ENCODE peak calls at places on chromosomes 4 and X, in six cellular contexts. One of them, this sample, is unnamed.

GRCh38 chr4:139918591-139918990 is 235.4 kb downstream of the MAML3 start:
- DNase-seq in RWPE1: no peak
- DNase-seq in fibroblast of lung: peak
- DNase-seq in progenitor cell of endocrine pancreas: no peak
- DNase-seq in RWPE2: no peak
- DNase-seq in NB4: no peak
- DNase-seq in this sample: no peak

GRCh38 chr4:150257338-150257737 is 179.1 kb downstream of the DCLK2 start:
- DNase-seq in RWPE1: no peak
- DNase-seq in fibroblast of lung: no peak
- DNase-seq in progenitor cell of endocrine pancreas: no peak
- DNase-seq in RWPE2: no peak
- DNase-seq in NB4: peak
- DNase-seq in this sample: no peak

GRCh38 chr4:122522944-122523343 is 66.4 kb upstream of the IL2 start:
- DNase-seq in RWPE1: no peak
- DNase-seq in fibroblast of lung: no peak
- DNase-seq in progenitor cell of endocrine pancreas: no peak
- DNase-seq in RWPE2: no peak
- DNase-seq in NB4: no peak
- DNase-seq in this sample: no peak

GRCh38 chr4:118340109-118340508 is 12.7 kb downstream of the PRSS12 start:
- DNase-seq in RWPE1: no peak
- DNase-seq in fibroblast of lung: no peak
- DNase-seq in progenitor cell of endocrine pancreas: no peak
- DNase-seq in RWPE2: no peak
- DNase-seq in NB4: no peak
- DNase-seq in this sample: no peak

GRCh38 chr4:152460488-152460887 is 75.4 kb downstream of the FBXW7 start:
- DNase-seq in RWPE1: no peak
- DNase-seq in fibroblast of lung: peak
- DNase-seq in progenitor cell of endocrine pancreas: no peak
- DNase-seq in RWPE2: no peak
- DNase-seq in NB4: peak
- DNase-seq in this sample: no peak

GRCh38 chr4:111793686-111794085 is 351.6 kb upstream of the FAM241A start:
- DNase-seq in RWPE1: no peak
- DNase-seq in fibroblast of lung: no peak
- DNase-seq in progenitor cell of endocrine pancreas: no peak
- DNase-seq in RWPE2: no peak
- DNase-seq in NB4: no peak
- DNase-seq in this sample: no peak

GRCh38 chrX:24828147-24828546 is 134.4 kb downstream of the POLA1 start:
- DNase-seq in RWPE1: no peak
- DNase-seq in fibroblast of lung: no peak
- DNase-seq in progenitor cell of endocrine pancreas: no peak
- DNase-seq in RWPE2: no peak
- DNase-seq in NB4: no peak
- DNase-seq in this sample: no peak

GRCh38 chr4:19319607-19320006 is 932.1 kb upstream of the SLIT2 start:
- DNase-seq in RWPE1: no peak
- DNase-seq in fibroblast of lung: no peak
- DNase-seq in progenitor cell of endocrine pancreas: no peak
- DNase-seq in RWPE2: no peak
- DNase-seq in NB4: no peak
- DNase-seq in this sample: no peak

GRCh38 chrX:102339312-102340298 is 92.6 kb downstream of the NXF2 start:
- DNase-seq in RWPE1: no peak
- DNase-seq in fibroblast of lung: no peak
- DNase-seq in progenitor cell of endocrine pancreas: no peak
- DNase-seq in RWPE2: no peak
- DNase-seq in NB4: peak
- DNase-seq in this sample: peak

GRCh38 chrX:100625985-100626491 is 10.6 kb downstream of the TSPAN6 start:
- DNase-seq in RWPE1: no peak
- DNase-seq in fibroblast of lung: peak
- DNase-seq in progenitor cell of endocrine pancreas: no peak
- DNase-seq in RWPE2: no peak
- DNase-seq in NB4: peak
- DNase-seq in this sample: no peak

GRCh38 chr4:164169591-164169990 is 584.3 kb upstream of the SMIM31 start:
- DNase-seq in RWPE1: peak
- DNase-seq in fibroblast of lung: peak
- DNase-seq in progenitor cell of endocrine pancreas: no peak
- DNase-seq in RWPE2: no peak
- DNase-seq in NB4: no peak
- DNase-seq in this sample: no peak

GRCh38 chr4:10006236-10006603 is 15.1 kb downstream of the SLC2A9 start:
- DNase-seq in RWPE1: peak
- DNase-seq in fibroblast of lung: peak
- DNase-seq in progenitor cell of endocrine pancreas: no peak
- DNase-seq in RWPE2: no peak
- DNase-seq in NB4: peak
- DNase-seq in this sample: no peak

GRCh38 chr4:51840791-51841190 is 2.2 kb upstream of the DCUN1D4 start:
- DNase-seq in RWPE1: no peak
- DNase-seq in fibroblast of lung: no peak
- DNase-seq in progenitor cell of endocrine pancreas: no peak
- DNase-seq in RWPE2: no peak
- DNase-seq in NB4: no peak
- DNase-seq in this sample: no peak

GRCh38 chrX:15680401-15680800 is 15.8 kb upstream of the CLTRN start:
- DNase-seq in RWPE1: no peak
- DNase-seq in fibroblast of lung: peak
- DNase-seq in progenitor cell of endocrine pancreas: no peak
- DNase-seq in RWPE2: no peak
- DNase-seq in NB4: peak
- DNase-seq in this sample: no peak

GRCh38 chrX:72271812-72272211 is 5.2 kb downstream of the RPS4X start:
- DNase-seq in RWPE1: no peak
- DNase-seq in fibroblast of lung: no peak
- DNase-seq in progenitor cell of endocrine pancreas: no peak
- DNase-seq in RWPE2: no peak
- DNase-seq in NB4: no peak
- DNase-seq in this sample: no peak

GRCh38 chr4:86896596-86896995 is 4.4 kb upstream of the C4orf36 start:
- DNase-seq in RWPE1: no peak
- DNase-seq in fibroblast of lung: peak
- DNase-seq in progenitor cell of endocrine pancreas: no peak
- DNase-seq in RWPE2: no peak
- DNase-seq in NB4: no peak
- DNase-seq in this sample: no peak

GRCh38 chr4:81606166-81606565 is 134.5 kb upstream of the RASGEF1B start:
- DNase-seq in RWPE1: no peak
- DNase-seq in fibroblast of lung: no peak
- DNase-seq in progenitor cell of endocrine pancreas: no peak
- DNase-seq in RWPE2: no peak
- DNase-seq in NB4: no peak
- DNase-seq in this sample: no peak

GRCh38 chr4:52788806-52789205 is 37.6 kb upstream of the ERVMER34-1 start:
- DNase-seq in RWPE1: no peak
- DNase-seq in fibroblast of lung: peak
- DNase-seq in progenitor cell of endocrine pancreas: no peak
- DNase-seq in RWPE2: no peak
- DNase-seq in NB4: no peak
- DNase-seq in this sample: no peak

GRCh38 chrX:34365482-34365881 is 233.4 kb upstream of the FAM47A start:
- DNase-seq in RWPE1: no peak
- DNase-seq in fibroblast of lung: no peak
- DNase-seq in progenitor cell of endocrine pancreas: no peak
- DNase-seq in RWPE2: no peak
- DNase-seq in NB4: peak
- DNase-seq in this sample: no peak

GRCh38 chr4:79623125-79623905 is 215.3 kb upstream of the GK2 start:
- DNase-seq in RWPE1: no peak
- DNase-seq in fibroblast of lung: no peak
- DNase-seq in progenitor cell of endocrine pancreas: no peak
- DNase-seq in RWPE2: no peak
- DNase-seq in NB4: no peak
- DNase-seq in this sample: no peak

GRCh38 chr4:36399762-36400353 is 118.4 kb downstream of the DTHD1 start:
- DNase-seq in RWPE1: peak
- DNase-seq in fibroblast of lung: peak
- DNase-seq in progenitor cell of endocrine pancreas: no peak
- DNase-seq in RWPE2: no peak
- DNase-seq in NB4: peak
- DNase-seq in this sample: no peak

GRCh38 chr4:177349191-177349590 is 39.5 kb downstream of the NEIL3 start:
- DNase-seq in RWPE1: peak
- DNase-seq in fibroblast of lung: no peak
- DNase-seq in progenitor cell of endocrine pancreas: no peak
- DNase-seq in RWPE2: no peak
- DNase-seq in NB4: no peak
- DNase-seq in this sample: no peak

GRCh38 chrX:14497184-14497666 is 32.1 kb upstream of the GLRA2 start:
- DNase-seq in RWPE1: no peak
- DNase-seq in fibroblast of lung: no peak
- DNase-seq in progenitor cell of endocrine pancreas: no peak
- DNase-seq in RWPE2: no peak
- DNase-seq in NB4: peak
- DNase-seq in this sample: no peak

GRCh38 chr4:38125816-38126215 is 165.6 kb downstream of the PTTG2 start:
- DNase-seq in RWPE1: no peak
- DNase-seq in fibroblast of lung: no peak
- DNase-seq in progenitor cell of endocrine pancreas: no peak
- DNase-seq in RWPE2: no peak
- DNase-seq in NB4: no peak
- DNase-seq in this sample: no peak

DNA sequence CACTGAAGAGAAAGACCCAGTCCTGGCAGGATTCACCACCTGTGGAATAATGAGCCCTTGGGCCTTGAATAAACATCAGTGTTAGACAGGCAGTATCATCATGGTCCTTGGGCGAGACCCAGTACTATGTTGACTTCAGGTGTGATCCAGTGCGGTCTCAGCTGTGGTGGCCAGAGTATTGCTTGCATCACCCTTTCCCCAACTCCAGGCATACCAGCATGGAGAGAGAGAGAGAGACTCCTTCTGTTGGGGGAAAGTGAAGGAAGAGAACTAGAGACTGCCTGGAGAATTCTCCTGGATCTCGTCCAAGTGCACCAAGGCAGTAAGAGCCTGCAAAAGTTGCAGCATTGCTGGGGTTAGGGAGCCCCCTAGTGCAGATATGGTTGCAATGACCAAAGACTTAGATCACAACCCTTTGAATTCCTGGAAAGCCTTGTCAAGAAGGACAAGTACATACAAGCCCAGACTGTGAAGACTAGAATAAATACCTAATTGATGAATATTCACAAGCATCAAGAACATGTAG is 61.1 kb upstream of the VAMP7 start:
- DNase-seq in RWPE1: peak
- DNase-seq in fibroblast of lung: peak
- DNase-seq in progenitor cell of endocrine pancreas: peak
- DNase-seq in RWPE2: no peak
- DNase-seq in NB4: peak
- DNase-seq in this sample: no peak
- TF ChIP-seq CTCF in RWPE1: peak
- TF ChIP-seq CTCF in fibroblast of lung: peak
- TF ChIP-seq CTCF in progenitor cell of endocrine pancreas: peak
- TF ChIP-seq CTCF in RWPE2: peak
- TF ChIP-seq CTCF in NB4: peak
- TF ChIP-seq CTCF in this sample: peak

DNA sequence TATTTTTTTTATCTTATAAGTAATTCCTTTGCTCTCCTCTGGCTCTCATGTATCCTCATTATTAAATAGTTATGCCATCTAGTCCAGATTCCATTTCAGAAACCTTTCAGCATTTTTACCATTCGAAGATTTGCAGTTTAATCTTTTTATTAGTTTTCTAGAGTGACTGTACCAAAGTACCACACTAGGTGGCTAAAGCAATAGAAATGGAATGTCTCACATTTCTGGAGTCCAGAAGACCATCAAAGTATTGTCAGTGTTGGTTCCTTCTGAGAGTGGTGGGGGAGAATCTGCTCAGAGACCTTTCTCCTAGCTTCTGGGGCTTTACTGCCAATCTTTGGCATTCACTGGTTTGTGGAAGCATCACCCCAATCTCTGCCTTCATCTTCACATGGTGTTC is 3.7 kb upstream of the PNMA3 start:
- DNase-seq in RWPE1: no peak
- DNase-seq in fibroblast of lung: no peak
- DNase-seq in progenitor cell of endocrine pancreas: no peak
- DNase-seq in RWPE2: no peak
- DNase-seq in NB4: no peak
- DNase-seq in this sample: no peak
- TF ChIP-seq CTCF in RWPE1: no peak
- TF ChIP-seq CTCF in fibroblast of lung: no peak
- TF ChIP-seq CTCF in progenitor cell of endocrine pancreas: no peak
- TF ChIP-seq CTCF in RWPE2: no peak
- TF ChIP-seq CTCF in NB4: no peak
- TF ChIP-seq CTCF in this sample: peak

DNA sequence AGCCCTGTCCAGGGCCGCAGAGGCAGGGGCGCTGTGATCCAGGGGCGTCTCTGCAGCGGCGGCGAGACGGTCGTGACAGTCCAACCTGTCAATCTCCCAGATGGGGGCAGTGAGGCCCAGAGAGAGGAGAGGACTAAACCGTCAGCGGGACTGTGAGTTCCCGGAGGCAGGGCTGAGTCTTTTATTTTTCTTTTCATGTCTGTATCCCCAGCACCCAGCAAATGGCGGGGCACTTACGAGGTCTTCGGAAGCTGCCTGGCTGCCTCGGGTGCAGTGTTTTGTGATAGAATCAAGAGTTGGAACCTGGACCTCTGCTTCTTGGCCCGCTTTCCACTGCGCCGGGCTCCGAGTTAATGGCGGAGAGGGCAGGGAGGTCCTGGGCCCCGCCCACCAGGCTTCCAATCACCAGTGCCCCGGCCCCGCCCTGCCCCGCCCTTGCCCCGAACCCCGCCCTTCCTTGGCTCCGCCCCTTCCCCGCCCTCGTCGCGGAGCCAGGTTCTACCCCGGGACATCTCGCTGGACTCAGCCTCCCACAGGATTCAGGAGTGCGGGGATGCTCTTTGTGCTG is 35.3 kb upstream of the GRPEL1 start:
- DNase-seq in RWPE1: peak
- DNase-seq in fibroblast of lung: peak
- DNase-seq in progenitor cell of endocrine pancreas: peak
- DNase-seq in RWPE2: peak
- DNase-seq in NB4: peak
- DNase-seq in this sample: no peak
- TF ChIP-seq CTCF in RWPE1: peak
- TF ChIP-seq CTCF in fibroblast of lung: no peak
- TF ChIP-seq CTCF in progenitor cell of endocrine pancreas: no peak
- TF ChIP-seq CTCF in RWPE2: no peak
- TF ChIP-seq CTCF in NB4: no peak
- TF ChIP-seq CTCF in this sample: no peak

GRCh38 chr4:76951333-76952033 is 1.9 kb downstream of the SEPTIN11 start:
- DNase-seq in RWPE1: no peak
- DNase-seq in fibroblast of lung: peak
- DNase-seq in progenitor cell of endocrine pancreas: no peak
- DNase-seq in RWPE2: no peak
- DNase-seq in NB4: no peak
- DNase-seq in this sample: no peak
- TF ChIP-seq CTCF in RWPE1: no peak
- TF ChIP-seq CTCF in fibroblast of lung: no peak
- TF ChIP-seq CTCF in progenitor cell of endocrine pancreas: no peak
- TF ChIP-seq CTCF in RWPE2: no peak
- TF ChIP-seq CTCF in NB4: no peak
- TF ChIP-seq CTCF in this sample: peak

GRCh38 chrX:57282568-57282967 is 3.9 kb upstream of the FAAH2 start:
- DNase-seq in RWPE1: no peak
- DNase-seq in fibroblast of lung: no peak
- DNase-seq in progenitor cell of endocrine pancreas: no peak
- DNase-seq in RWPE2: no peak
- DNase-seq in NB4: peak
- DNase-seq in this sample: no peak
- TF ChIP-seq CTCF in RWPE1: no peak
- TF ChIP-seq CTCF in fibroblast of lung: no peak
- TF ChIP-seq CTCF in progenitor cell of endocrine pancreas: no peak
- TF ChIP-seq CTCF in RWPE2: no peak
- TF ChIP-seq CTCF in NB4: no peak
- TF ChIP-seq CTCF in this sample: no peak

This sample was measured in chondrocyte.